ENCODE peak calls at places on chromosomes 2 and 18, in ten cellular contexts. O, X, G, H, B, Q, F, I, D and U are unnamed samples.
A peak's percentile ranks its signal among the peaks of the same experiment; 100 is the strongest.

GRCh38 chr2:42547446-42548295 is 20.8 kb upstream of the MTA3 start:
- DNase-seq in O (no peak), X (no peak), G (no peak), H (no peak), B (no peak), Q (no peak), F (no peak), I (no peak), D (no peak), U (no peak)

GRCh38 chr18:59910967-59911366 is 11.2 kb downstream of the PMAIP1 start:
- DNase-seq in O (no peak), X (no peak), G (no peak), H (no peak), B (no peak), Q (no peak), F (no peak), I (peak; percentile 44), D (no peak), U (no peak)

GRCh38 chr2:72605836-72606442 is 219.9 kb downstream of the EXOC6B start:
- DNase-seq in O (no peak), X (no peak), G (peak; percentile 17), H (peak; percentile 15), B (no peak), Q (no peak), F (peak; percentile 13), I (no peak), D (no peak), U (no peak)

GRCh38 chr2:165161510-165161909 is 42.3 kb downstream of the SCN3A start:
- DNase-seq in O (no peak), X (no peak), G (no peak), H (no peak), B (no peak), Q (no peak), F (no peak), I (no peak), D (no peak), U (no peak)

GRCh38 chr2:110771549-110772382 is 39.4 kb downstream of the ACOXL start:
- DNase-seq in O (no peak), X (no peak), G (no peak), H (no peak), B (no peak), Q (no peak), F (no peak), I (no peak), D (no peak), U (no peak)

GRCh38 chr2:184597571-184597980 is 753 bp upstream of the ZNF804A start:
- DNase-seq in O (no peak), X (peak; percentile 60), G (peak; percentile 40), H (no peak), B (no peak), Q (peak; percentile 21), F (peak; percentile 8), I (no peak), D (peak; percentile 78), U (peak; percentile 56)

GRCh38 chr2:66702251-66702745 is 267.4 kb downstream of the MEIS1 start:
- DNase-seq in O (no peak), X (no peak), G (no peak), H (no peak), B (no peak), Q (no peak), F (no peak), I (no peak), D (no peak), U (no peak)

GRCh38 chr2:174282449-174282848 is 34.1 kb upstream of the OLA1 start:
- DNase-seq in O (no peak), X (no peak), G (no peak), H (no peak), B (no peak), Q (no peak), F (no peak), I (no peak), D (no peak), U (no peak)

GRCh38 chr18:35672897-35673296 is 91.4 kb downstream of the GALNT1 start:
- DNase-seq in O (no peak), X (peak; percentile 81), G (peak; percentile 58), H (no peak), B (no peak), Q (no peak), F (no peak), I (no peak), D (no peak), U (no peak)

GRCh38 chr2:216626875-216627245 is 6.4 kb upstream of the IGFBP2 start:
- DNase-seq in O (no peak), X (no peak), G (no peak), H (no peak), B (no peak), Q (no peak), F (no peak), I (no peak), D (no peak), U (no peak)

DNA sequence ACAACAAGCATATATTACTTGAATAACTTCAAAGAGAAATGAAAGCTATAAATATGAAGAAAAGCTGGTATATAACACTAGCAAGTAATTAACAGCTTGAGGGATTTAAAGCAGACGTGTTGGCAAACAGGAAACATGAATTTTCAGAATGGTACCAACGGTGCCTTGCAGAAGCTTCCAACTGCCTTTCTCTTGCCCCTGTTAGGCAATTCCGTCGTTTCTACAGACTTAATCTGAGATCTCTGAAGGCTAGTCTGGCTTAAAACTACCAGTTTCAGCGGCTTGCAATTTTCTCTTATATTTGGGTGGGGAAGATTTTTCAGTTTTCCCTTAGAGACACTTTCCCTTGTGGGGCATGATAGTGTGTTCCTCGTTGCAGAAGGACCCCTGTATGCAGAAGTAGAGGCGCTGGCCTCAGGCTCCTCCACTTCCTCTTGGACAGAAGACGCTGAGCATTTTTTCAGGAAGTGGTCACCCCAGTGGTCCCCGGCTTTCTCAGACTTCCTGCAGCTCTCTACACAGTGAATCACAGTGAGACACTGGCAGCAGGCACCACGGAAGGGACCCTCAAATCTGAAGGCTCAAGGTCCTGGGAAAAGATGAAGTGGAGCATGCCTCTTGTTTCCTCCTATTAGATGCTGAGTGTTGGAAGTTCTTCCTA is 56.2 kb upstream of the SLC16A14 start:
- DNase-seq in O (peak; percentile 14), X (peak; percentile 65), G (no peak), H (no peak), B (no peak), Q (peak; percentile 11), F (no peak), I (no peak), D (peak; percentile 85), U (no peak)
- TF ChIP-seq POLR2A in O (no peak), X (no peak), G (no peak), H (no peak), B (no peak), Q (no peak), F (no peak), I (no peak), D (no peak), U (no peak)

DNA sequence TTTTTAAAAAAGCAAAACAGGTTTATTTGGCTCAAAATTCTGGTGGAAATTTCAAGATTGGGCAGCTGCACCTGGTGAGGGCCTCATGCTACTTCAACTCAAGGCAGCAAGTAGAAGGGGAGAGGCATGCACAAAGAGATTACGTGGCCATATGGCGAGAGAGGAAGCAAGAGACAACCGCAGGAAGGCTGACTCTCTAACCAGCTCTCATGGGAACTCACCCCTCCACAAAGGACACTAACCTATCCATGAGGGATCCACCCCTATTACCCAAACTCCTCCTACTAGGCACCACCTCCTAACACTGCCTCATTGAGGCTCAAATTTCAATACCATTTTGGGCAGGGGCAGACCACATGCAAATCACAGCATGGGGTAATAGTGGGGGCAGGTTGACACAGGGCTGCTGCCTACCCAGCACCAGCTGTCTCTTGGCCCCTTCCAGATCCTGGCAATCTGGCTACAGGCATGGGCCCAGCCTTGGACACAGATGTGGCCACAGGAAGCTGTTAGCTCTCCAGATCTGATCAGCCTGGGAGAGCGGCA is 2.0 kb upstream of the CAPN10 start:
- DNase-seq in O (no peak), X (no peak), G (no peak), H (no peak), B (no peak), Q (no peak), F (no peak), I (no peak), D (peak; percentile 80), U (no peak)
- TF ChIP-seq POLR2A in O (no peak), X (no peak), G (no peak), H (no peak), B (no peak), Q (no peak), F (no peak), I (no peak), D (no peak), U (no peak)

DNA sequence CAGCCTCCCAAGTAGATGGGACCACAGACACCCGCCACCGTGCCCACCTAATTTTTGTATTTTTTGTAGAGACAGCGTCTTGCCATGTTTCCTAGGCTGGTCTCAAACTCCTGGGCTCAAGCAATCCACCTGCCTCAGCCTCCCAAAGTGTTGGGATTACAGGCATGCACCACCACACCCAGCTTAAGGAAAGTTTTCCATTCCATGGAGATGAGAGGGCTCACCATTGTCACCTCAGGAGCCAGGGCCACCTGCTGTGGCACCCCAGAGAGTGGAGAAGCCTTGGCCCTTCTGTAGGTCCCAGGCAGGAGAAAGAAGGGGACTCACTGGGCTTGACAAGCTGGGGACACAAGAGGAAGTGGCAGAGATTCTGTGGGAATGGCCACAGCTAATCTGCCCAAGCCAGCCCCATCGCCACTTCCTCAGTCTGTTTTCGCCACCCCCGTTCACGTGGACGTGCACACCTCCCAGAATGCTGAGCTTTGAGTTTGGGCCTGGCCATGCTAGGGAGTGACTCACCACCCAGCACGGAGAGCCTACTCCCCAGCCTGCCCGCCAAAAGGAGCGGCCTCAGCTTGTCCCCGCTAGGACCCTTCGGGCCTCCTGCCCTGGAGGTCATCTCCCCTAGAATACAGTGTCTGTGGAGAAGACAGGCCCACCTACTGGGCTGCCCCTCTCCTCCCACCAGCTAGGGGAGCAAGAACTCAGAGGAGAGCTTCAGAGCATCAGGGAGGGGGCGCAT is 4.8 kb downstream of the SLC35F6 start:
- DNase-seq in O (peak; percentile 73), X (peak; percentile 85), G (peak; percentile 86), H (peak; percentile 69), B (peak; percentile 92), Q (peak; percentile 43), F (peak; percentile 82), I (peak; percentile 64), D (peak; percentile 85), U (peak; percentile 82)
- TF ChIP-seq POLR2A in O (peak; percentile 30), X (no peak), G (peak; percentile 64), H (no peak), B (no peak), Q (no peak), F (peak; percentile 10), I (no peak), D (no peak), U (no peak)

GRCh38 chr18:659597-659996 is 2.1 kb downstream of the TYMS start:
- DNase-seq in O (no peak), X (no peak), G (no peak), H (no peak), B (no peak), Q (no peak), F (no peak), I (no peak), D (no peak), U (no peak)

GRCh38 chr18:655445-655844 is 2.0 kb upstream of the TYMS start:
- DNase-seq in O (no peak), X (no peak), G (no peak), H (no peak), B (no peak), Q (no peak), F (no peak), I (no peak), D (no peak), U (no peak)

GRCh38 chr18:657998-658946 is 819 bp downstream of the TYMS start:
- DNase-seq in O (peak; percentile 79), X (peak; percentile 92), G (peak; percentile 95), H (peak; percentile 77), B (peak; percentile 88), Q (peak; percentile 88), F (peak; percentile 70), I (peak; percentile 72), D (peak; percentile 86), U (peak; percentile 86)

GRCh38 chr18:658947-659533 is 1.6 kb downstream of the TYMS start:
- DNase-seq in O (no peak), X (no peak), G (no peak), H (no peak), B (no peak), Q (no peak), F (no peak), I (no peak), D (no peak), U (no peak)

GRCh38 chr18:657311-657997 is at the start of gene TYMS:
- DNase-seq in O (peak; percentile 14), X (peak; percentile 76), G (peak; percentile 84), H (peak; percentile 81), B (no peak), Q (peak; percentile 60), F (no peak), I (no peak), D (peak; percentile 82), U (peak; percentile 75)
- TF ChIP-seq POLR2A in O (no peak), X (no peak), G (no peak), H (no peak), B (no peak), Q (no peak), F (no peak), I (no peak), D (no peak), U (peak; percentile 52)